ENCODE peak calls at places on chromosomes 12 and 14, in nine cellular contexts. B, I, O, G, D, M, S, K and U are unnamed samples.
A peak's percentile ranks its signal among the peaks of the same experiment; 100 is the strongest.

GRCh38 chr12:73186272-73186671 is 914.1 kb downstream of the TRHDE start:
- DNase-seq in B (no peak), I (no peak), O (no peak), G (no peak), D (no peak), M (no peak), S (no peak), K (no peak), U (no peak)

GRCh38 chr12:509494-509893 is 49.8 kb downstream of the B4GALNT3 start:
- DNase-seq in B (peak; percentile 46), I (no peak), O (no peak), G (no peak), D (peak; percentile 30), M (no peak), S (no peak), K (no peak), U (peak; percentile 48)

GRCh38 chr14:82224610-82225009 is 691.0 kb upstream of the SEL1L start:
- DNase-seq in B (no peak), I (no peak), O (no peak), G (no peak), D (no peak), M (no peak), S (no peak), K (no peak), U (no peak)

GRCh38 chr14:24673534-24674203 is 39.7 kb upstream of the GZMB start:
- DNase-seq in B (no peak), I (no peak), O (peak; percentile 74), G (no peak), D (peak; percentile 27), M (no peak), S (no peak), K (no peak), U (no peak)

GRCh38 chr14:100541621-100542560 is 45.3 kb downstream of the BEGAIN start:
- DNase-seq in B (no peak), I (no peak), O (no peak), G (no peak), D (no peak), M (no peak), S (no peak), K (no peak), U (no peak)

GRCh38 chr14:95222870-95223398 is 65.6 kb upstream of the DICER1 start:
- DNase-seq in B (peak; percentile 84), I (peak; percentile 36), O (no peak), G (no peak), D (no peak), M (no peak), S (peak; percentile 62), K (no peak), U (no peak)

GRCh38 chr14:80117876-80118275 is 93.4 kb downstream of the DIO2 start:
- DNase-seq in B (no peak), I (no peak), O (no peak), G (no peak), D (no peak), M (no peak), S (no peak), K (no peak), U (no peak)

GRCh38 chr12:129877383-129877782 is 26.4 kb downstream of the TMEM132D start:
- DNase-seq in B (no peak), I (no peak), O (no peak), G (no peak), D (no peak), M (no peak), S (no peak), K (no peak), U (no peak)

GRCh38 chr14:61610900-61611299 is 84.4 kb upstream of the HIF1A start:
- DNase-seq in B (no peak), I (no peak), O (no peak), G (no peak), D (no peak), M (no peak), S (no peak), K (no peak), U (no peak)

GRCh38 chr14:61609143-61609851 is 86.0 kb upstream of the HIF1A start:
- DNase-seq in B (peak; percentile 58), I (no peak), O (no peak), G (no peak), D (no peak), M (peak; percentile 26), S (no peak), K (no peak), U (no peak)

GRCh38 chr14:61608245-61609142 is 86.8 kb upstream of the HIF1A start:
- DNase-seq in B (peak; percentile 57), I (peak; percentile 76), O (no peak), G (no peak), D (no peak), M (no peak), S (no peak), K (no peak), U (no peak)

GRCh38 chr14:61609885-61610284 is 85.4 kb upstream of the HIF1A start:
- DNase-seq in B (peak; percentile 92), I (no peak), O (no peak), G (no peak), D (no peak), M (no peak), S (no peak), K (no peak), U (no peak)

DNA sequence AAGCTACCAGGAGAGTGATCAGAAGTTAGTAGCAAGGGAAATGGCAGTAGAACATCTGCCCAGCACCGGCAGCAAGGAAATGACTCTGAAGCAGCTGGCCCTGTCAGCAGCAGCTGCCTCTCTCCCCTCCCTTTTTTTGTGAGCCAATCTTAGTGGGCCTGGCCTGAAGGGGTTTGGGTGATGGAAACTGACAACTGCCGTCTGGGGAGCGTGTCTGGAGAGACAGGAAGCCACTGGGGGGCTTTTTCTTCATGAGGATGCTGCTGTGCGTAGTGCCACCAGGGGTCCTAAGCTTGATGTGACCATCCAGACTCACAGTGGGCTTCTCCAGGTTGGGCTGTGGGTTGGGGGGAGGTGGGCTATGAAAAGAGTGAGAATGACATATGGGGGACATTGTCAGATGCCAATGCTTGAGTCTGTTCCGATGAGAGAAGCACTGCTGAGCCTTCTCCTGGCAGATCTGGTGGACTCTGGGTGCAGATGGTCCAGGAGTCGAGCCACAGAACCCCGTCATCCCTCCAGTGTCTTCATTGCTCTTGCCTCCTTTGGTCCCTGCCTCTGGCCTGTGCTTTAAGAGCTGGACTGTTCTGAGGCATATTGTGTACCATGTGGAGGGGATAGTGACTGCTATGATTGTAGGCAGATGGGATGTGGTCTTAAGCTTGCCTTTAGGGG is 87.6 kb upstream of the HIF1A start:
- DNase-seq in B (no peak), I (no peak), O (no peak), G (no peak), D (no peak), M (peak; percentile 15), S (no peak), K (no peak), U (no peak)
- TF ChIP-seq CTCF in B (no peak), I (no peak), O (no peak), G (no peak), D (no peak), M (no peak), S (no peak), K (peak; percentile 9), U (no peak)

GRCh38 chr12:66107451-66107915 is 23.1 kb downstream of the LLPH start:
- DNase-seq in B (peak; percentile 98), I (peak; percentile 98), O (peak; percentile 96), G (peak; percentile 39), D (peak; percentile 35), M (peak; percentile 86), S (peak; percentile 93), K (peak; percentile 66), U (peak; percentile 88)

GRCh38 chr12:66103011-66103913 is 27.3 kb downstream of the LLPH start:
- DNase-seq in B (no peak), I (no peak), O (no peak), G (no peak), D (no peak), M (no peak), S (no peak), K (no peak), U (peak; percentile 12)
- TF ChIP-seq CTCF in B (peak; percentile 20), I (peak; percentile 14), O (peak; percentile 6), G (no peak), D (no peak), M (no peak), S (no peak), K (no peak), U (no peak)

GRCh38 chr12:117148642-117149041 is 41.6 kb downstream of the FBXO21 start:
- DNase-seq in B (no peak), I (no peak), O (peak; percentile 49), G (no peak), D (no peak), M (no peak), S (no peak), K (no peak), U (no peak)

GRCh38 chr12:117155278-117156060 is 34.8 kb downstream of the FBXO21 start:
- DNase-seq in B (peak; percentile 23), I (peak; percentile 8), O (peak; percentile 70), G (peak; percentile 65), D (peak; percentile 52), M (peak; percentile 85), S (peak; percentile 76), K (peak; percentile 82), U (peak; percentile 92)

GRCh38 chr12:117152793-117153775 is 37.2 kb downstream of the FBXO21 start:
- DNase-seq in B (no peak), I (no peak), O (peak; percentile 42), G (no peak), D (no peak), M (no peak), S (no peak), K (peak; percentile 12), U (no peak)

GRCh38 chr12:117147639-117148038 is 42.6 kb downstream of the FBXO21 start:
- DNase-seq in B (no peak), I (no peak), O (no peak), G (no peak), D (no peak), M (no peak), S (no peak), K (no peak), U (no peak)

DNA sequence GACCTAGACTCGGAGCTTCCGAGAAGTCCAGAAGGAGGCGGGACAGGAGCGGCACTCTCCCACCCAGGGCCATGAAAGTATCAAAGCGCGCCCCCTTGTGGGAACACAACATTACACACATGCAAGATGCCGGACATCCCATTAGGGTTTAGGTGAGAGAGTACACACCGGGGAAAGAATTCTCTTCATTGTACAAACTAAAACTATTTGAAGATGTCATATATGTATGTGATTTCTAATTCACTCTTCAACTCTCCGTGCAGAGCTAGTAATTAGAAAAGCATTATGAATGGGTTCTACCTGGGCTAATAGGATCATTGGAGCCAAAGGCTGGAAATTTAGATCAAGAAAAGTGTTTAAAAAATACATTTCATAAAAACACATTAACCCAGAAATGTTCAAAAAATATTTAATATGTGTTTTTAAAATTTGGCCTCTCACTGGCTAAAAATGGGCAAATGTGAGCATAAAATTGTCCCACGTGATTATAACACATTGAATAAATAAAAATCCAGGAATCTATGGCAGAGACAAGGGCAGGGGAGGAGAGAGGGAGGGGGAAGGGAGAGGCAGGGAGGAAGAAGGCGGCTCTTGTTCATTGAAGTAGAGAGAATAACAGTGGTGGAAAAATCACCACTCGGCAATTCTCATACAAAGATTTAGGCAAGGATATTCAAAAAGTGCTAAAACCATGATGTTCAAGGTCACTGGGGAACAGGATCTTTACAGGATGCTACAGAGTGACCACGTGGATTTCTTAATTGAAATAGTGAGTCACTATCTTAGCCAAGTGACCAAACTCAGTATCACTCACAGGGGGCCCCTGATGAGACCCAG is 38.9 kb downstream of the FBXO21 start:
- DNase-seq in B (peak; percentile 67), I (peak; percentile 61), O (peak; percentile 55), G (peak; percentile 66), D (no peak), M (peak; percentile 87), S (peak; percentile 77), K (peak; percentile 86), U (peak; percentile 62)
- TF ChIP-seq CTCF in B (peak; percentile 59), I (peak; percentile 56), O (peak; percentile 61), G (peak; percentile 34), D (peak; percentile 17), M (peak; percentile 84), S (peak; percentile 57), K (peak; percentile 63), U (peak; percentile 43)

GRCh38 chr14:57071639-57072038 is 197.1 kb downstream of the EXOC5 start:
- DNase-seq in B (no peak), I (no peak), O (no peak), G (no peak), D (no peak), M (no peak), S (no peak), K (no peak), U (no peak)

GRCh38 chr14:57066463-57066862 is 202.2 kb downstream of the EXOC5 start:
- DNase-seq in B (no peak), I (no peak), O (no peak), G (no peak), D (no peak), M (no peak), S (no peak), K (no peak), U (no peak)

GRCh38 chr14:57068511-57068910 is 200.2 kb downstream of the EXOC5 start:
- DNase-seq in B (no peak), I (no peak), O (no peak), G (no peak), D (no peak), M (no peak), S (no peak), K (peak; percentile 15), U (no peak)

GRCh38 chr14:57069702-57070101 is 199.0 kb downstream of the EXOC5 start:
- DNase-seq in B (no peak), I (no peak), O (no peak), G (no peak), D (no peak), M (no peak), S (no peak), K (no peak), U (no peak)

DNA sequence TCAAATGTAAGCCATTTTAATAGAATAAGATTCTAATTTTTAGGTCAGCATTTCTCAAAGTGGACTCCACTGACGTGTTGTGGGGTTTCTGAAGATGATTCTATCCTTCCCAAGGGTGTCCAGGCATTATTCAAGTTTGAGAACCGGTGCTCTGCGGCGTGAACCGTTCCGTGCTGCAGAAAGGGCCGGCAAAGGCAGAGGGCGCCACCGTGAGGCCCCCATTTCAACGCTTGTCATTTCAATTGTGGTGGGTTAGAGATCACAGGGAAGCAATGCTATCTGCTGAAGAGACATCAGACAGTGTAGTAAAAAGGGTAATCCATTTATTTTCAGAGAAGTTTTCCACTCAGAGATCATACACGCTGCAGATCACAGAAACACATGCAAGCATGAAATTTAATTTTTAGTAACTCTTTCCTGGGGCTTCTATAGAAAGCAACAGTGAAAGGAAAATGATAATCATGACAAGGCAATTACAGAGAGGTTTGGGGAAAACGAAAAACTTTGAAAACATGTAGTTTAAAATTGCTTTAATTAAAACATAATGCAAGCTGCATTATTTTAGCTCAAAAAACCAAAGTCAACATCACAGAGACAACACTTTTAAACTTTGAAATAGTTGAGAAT is 201.7 kb downstream of the EXOC5 start:
- DNase-seq in B (peak; percentile 17), I (peak; percentile 2), O (peak; percentile 47), G (no peak), D (peak; percentile 54), M (peak; percentile 78), S (peak; percentile 65), K (peak; percentile 71), U (peak; percentile 52)
- TF ChIP-seq CTCF in B (peak; percentile 65), I (peak; percentile 52), O (peak; percentile 66), G (no peak), D (peak; percentile 32), M (peak; percentile 41), S (peak; percentile 83), K (peak; percentile 72), U (peak; percentile 55)